ENCODE peak calls at places on chromosome 11, in eight cellular contexts. X, C, W, M, N, F, T and J are unnamed samples.

GRCh38 chr11:100576044-100577021 is 110.8 kb upstream of the ARHGAP42 start:
- DNase-seq in T (no peak), W (no peak), C (peak; percentile 29), X (peak; percentile 74), M (no peak), N (peak; percentile 33), F (peak; percentile 66), J (peak; percentile 75)

GRCh38 chr11:46505741-46506485 is 87.9 kb downstream of the AMBRA1 start:
- DNase-seq in N (no peak), M (no peak), T (no peak), C (no peak), W (no peak), F (no peak), X (no peak), J (no peak)

GRCh38 chr11:129278586-129279319 is 86.6 kb upstream of the ARHGAP32 start:
- DNase-seq in M (peak; percentile 24), F (peak; percentile 27), X (peak; percentile 20), C (no peak), W (no peak), T (no peak), N (peak; percentile 8), J (no peak)

GRCh38 chr11:72808415-72808814 is 5.8 kb upstream of the ATG16L2 start:
- DNase-seq in M (no peak), N (no peak), T (no peak), X (no peak), W (no peak), C (no peak), F (no peak), J (no peak)

GRCh38 chr11:12497431-12497830 is 120.1 kb downstream of the PARVA start:
- DNase-seq in F (no peak), X (no peak), T (no peak), W (no peak), C (no peak), N (no peak), M (no peak), J (no peak)

GRCh38 chr11:59556115-59556882 is 45.0 kb downstream of the OR4D9 start:
- DNase-seq in N (peak; percentile 68), W (peak; percentile 89), T (peak; percentile 40), X (peak; percentile 85), F (peak; percentile 89), M (peak; percentile 92), C (no peak), J (peak; percentile 93)

GRCh38 chr11:83156996-83157754 is at the start of gene PCF11:
- DNase-seq in X (no peak), W (no peak), N (no peak), M (no peak), C (no peak), F (no peak), T (no peak), J (no peak)

GRCh38 chr11:71145368-71145767 is 107.0 kb downstream of the SHANK2 start:
- DNase-seq in N (no peak), X (no peak), W (no peak), C (no peak), M (no peak), T (no peak), F (no peak), J (no peak)

GRCh38 chr11:20909995-20910726 is 240.8 kb downstream of the NELL1 start:
- DNase-seq in T (no peak), X (no peak), F (no peak), C (no peak), W (no peak), N (no peak), M (no peak), J (no peak)

GRCh38 chr11:87005569-87005921 is 32.2 kb upstream of the TMEM135 start:
- DNase-seq in F (no peak), X (no peak), M (no peak), T (no peak), C (no peak), W (no peak), N (no peak), J (no peak)

GRCh38 chr11:20043992-20044391 is 116.3 kb downstream of the DBX1 start:
- DNase-seq in C (no peak), W (no peak), F (no peak), N (no peak), T (no peak), M (no peak), X (no peak), J (no peak)

GRCh38 chr11:73197348-73197747 is 20.7 kb upstream of the P2RY2 start:
- DNase-seq in T (no peak), W (no peak), F (no peak), N (no peak), X (no peak), C (no peak), M (no peak), J (no peak)

GRCh38 chr11:64900263-64900678 is 16.7 kb downstream of the ATG2A start:
- DNase-seq in F (peak; percentile 14), M (no peak), W (peak; percentile 56), N (peak; percentile 55), C (no peak), T (peak; percentile 56), X (no peak), J (peak; percentile 47)

GRCh38 chr11:112086422-112087191 is at the start of the genes SDHD and TIMM8B:
- DNase-seq in X (peak; percentile 98), M (peak; percentile 96), W (peak; percentile 94), F (peak; percentile 98), C (peak; percentile 98), T (peak; percentile 91), N (peak; percentile 97), J (peak; percentile 97)

GRCh38 chr11:35587972-35588371 is 30.3 kb upstream of the FJX1 start:
- DNase-seq in C (no peak), X (no peak), M (no peak), W (no peak), F (no peak), T (no peak), N (no peak), J (no peak)

GRCh38 chr11:28738549-28738948 is 630.4 kb downstream of the METTL15 start:
- DNase-seq in M (no peak), N (no peak), W (no peak), C (no peak), T (no peak), X (no peak), F (peak; percentile 43), J (no peak)

GRCh38 chr11:121829159-121829643 is 286.8 kb downstream of the BLID start:
- DNase-seq in M (no peak), N (peak; percentile 22), T (no peak), C (peak; percentile 23), X (peak; percentile 96), F (peak; percentile 95), W (no peak), J (peak; percentile 100)

GRCh38 chr11:10898763-10899541 is 41.1 kb upstream of the ZBED5 start:
- DNase-seq in X (no peak), W (no peak), F (no peak), C (no peak), N (no peak), M (no peak), T (no peak), J (no peak)

GRCh38 chr11:629237-629583 is 2.2 kb upstream of the SCT start:
- DNase-seq in N (no peak), T (no peak), X (no peak), M (no peak), W (no peak), C (no peak), F (no peak), J (no peak)

GRCh38 chr11:42996742-42997307 is 315.0 kb upstream of the API5 start:
- DNase-seq in W (no peak), N (no peak), M (no peak), C (no peak), X (no peak), F (no peak), T (no peak), J (no peak)

GRCh38 chr11:36840378-36840777 is 242.3 kb upstream of the RAG2 start:
- DNase-seq in W (no peak), C (no peak), X (no peak), N (no peak), T (no peak), F (no peak), M (no peak), J (no peak)

GRCh38 chr11:126929186-126930085 is 71.1 kb downstream of the KIRREL3 start:
- DNase-seq in M (no peak), C (no peak), F (peak; percentile 47), X (peak; percentile 32), T (no peak), W (no peak), N (no peak), J (peak; percentile 46)

GRCh38 chr11:119094816-119095065 is 6.9 kb downstream of the DPAGT1 start:
- DNase-seq in T (peak; percentile 46), M (no peak), N (peak; percentile 92), X (peak; percentile 87), C (peak; percentile 87), F (peak; percentile 80), W (no peak), J (peak; percentile 75)

GRCh38 chr11:120339394-120339890 is 3.2 kb downstream of the ARHGEF12 start:
- DNase-seq in F (peak; percentile 50), W (no peak), M (peak; percentile 52), T (no peak), X (peak; percentile 73), N (peak; percentile 16), C (no peak), J (peak; percentile 35)

GRCh38 chr11:79375818-79376550 is 64.8 kb downstream of the TENM4 start:
- DNase-seq in F (no peak), T (no peak), C (no peak), N (no peak), W (no peak), M (peak; percentile 82), X (no peak), J (no peak)

GRCh38 chr11:2825261-2825885 is 60.2 kb downstream of the CDKN1C start:
- DNase-seq in C (peak; percentile 70), T (no peak), X (peak; percentile 90), M (no peak), N (peak; percentile 75), F (peak; percentile 65), W (no peak), J (peak; percentile 70)

GRCh38 chr11:10181811-10182210 is 112.2 kb downstream of the SBF2 start:
- DNase-seq in N (no peak), M (no peak), W (no peak), F (peak; percentile 67), T (no peak), X (peak; percentile 66), C (no peak), J (peak; percentile 59)

GRCh38 chr11:28384418-28384817 is 276.2 kb downstream of the METTL15 start:
- DNase-seq in C (no peak), F (peak; percentile 99), M (no peak), T (no peak), W (no peak), X (peak; percentile 97), N (no peak), J (peak; percentile 92)

GRCh38 chr11:69292221-69292648 is 1.7 kb upstream of the MYEOV start:
- DNase-seq in X (peak; percentile 28), C (no peak), T (peak; percentile 30), W (peak; percentile 50), F (no peak), M (peak; percentile 67), N (no peak), J (peak; percentile 33)

GRCh38 chr11:62923634-62924411 is 2.7 kb upstream of the CHRM1 start:
- DNase-seq in W (no peak), C (no peak), X (no peak), M (peak; percentile 57), T (no peak), N (no peak), F (no peak), J (no peak)

GRCh38 chr11:14577835-14578529 is 57.8 kb upstream of the PSMA1 start:
- DNase-seq in F (no peak), C (no peak), N (no peak), W (no peak), M (no peak), X (no peak), T (no peak), J (no peak)

GRCh38 chr11:31628111-31628510 is 118.5 kb downstream of the ELP4 start:
- DNase-seq in W (no peak), T (no peak), F (no peak), C (no peak), X (no peak), M (no peak), N (no peak), J (no peak)